ENCODE peak calls at places on chromosome X, in nine cellular contexts. E is progenitor cell of endocrine pancreas, G is HCT116, N is foreskin fibroblast, B is GM13977, Z is RWPE1, J is IMR-90, X is HepG2, U is esophagus squamous epithelium. P is an unnamed sample.

GRCh38 chrX:106921637-106922036 is 1.4 kb downstream of the CLDN2 start:
- DNase-seq in E (no peak), G (no peak), N (no peak), B (no peak), Z (no peak), J (no peak), X (no peak), U (no peak), P (no peak)

GRCh38 chrX:28586891-28587635 is at the start of gene IL1RAPL1:
- DNase-seq in E (no peak), G (no peak), N (peak), B (no peak), Z (peak), J (peak), X (no peak), U (no peak), P (no peak)

GRCh38 chrX:47209508-47210238 is 8.8 kb upstream of the CDK16 start:
- DNase-seq in E (no peak), G (no peak), N (no peak), B (no peak), Z (no peak), J (no peak), X (no peak), U (no peak), P (no peak)

GRCh38 chrX:17459008-17459407 is 84.0 kb downstream of the NHS start:
- DNase-seq in E (no peak), G (no peak), N (peak), B (no peak), Z (peak), J (peak), X (no peak), U (no peak), P (no peak)

GRCh38 chrX:101257448-101258259 is 33.5 kb downstream of the TAF7L start:
- DNase-seq in E (no peak), G (no peak), N (peak), B (no peak), Z (no peak), J (peak), X (peak), U (no peak), P (no peak)

GRCh38 chrX:131816551-131817136 is 206.5 kb upstream of the STK26 start:
- DNase-seq in E (no peak), G (no peak), N (peak), B (peak), Z (peak), J (peak), X (no peak), U (peak), P (no peak)

GRCh38 chrX:71439898-71440297 is 73.7 kb downstream of the TAF1 start:
- DNase-seq in E (no peak), G (no peak), N (no peak), B (no peak), Z (no peak), J (no peak), X (no peak), U (no peak), P (no peak)

GRCh38 chrX:96776966-96777365 is 92.3 kb downstream of the DIAPH2 start:
- DNase-seq in E (no peak), G (no peak), N (peak), B (no peak), Z (no peak), J (peak), X (no peak), U (no peak), P (no peak)

GRCh38 chrX:63475200-63475599 is 124.1 kb upstream of the SPIN4 start:
- DNase-seq in E (no peak), G (peak), N (peak), B (no peak), Z (no peak), J (no peak), X (no peak), U (no peak), P (no peak)

GRCh38 chrX:96568088-96568487 is 116.6 kb upstream of the DIAPH2 start:
- DNase-seq in E (no peak), G (no peak), N (peak), B (no peak), Z (no peak), J (no peak), X (no peak), U (no peak), P (no peak)

GRCh38 chrX:17397074-17397473 is 22.1 kb downstream of the NHS start:
- DNase-seq in E (no peak), G (no peak), N (peak), B (no peak), Z (no peak), J (peak), X (no peak), U (no peak), P (no peak)

GRCh38 chrX:25941087-25941486 is 197.1 kb upstream of the MAGEB18 start:
- DNase-seq in E (no peak), G (no peak), N (peak), B (no peak), Z (peak), J (peak), X (no peak), U (no peak), P (no peak)

GRCh38 chrX:49186125-49187027 is at the start of gene PRICKLE3:
- DNase-seq in E (peak), G (no peak), N (peak), B (peak), Z (no peak), J (peak), X (peak), U (peak), P (no peak)

GRCh38 chrX:18422325-18422724 is 3.1 kb upstream of the CDKL5 start:
- DNase-seq in E (no peak), G (no peak), N (peak), B (no peak), Z (no peak), J (peak), X (no peak), U (no peak), P (no peak)

GRCh38 chrX:143854006-143854405 is 29.9 kb upstream of the UBE2NL start:
- DNase-seq in E (no peak), G (no peak), N (peak), B (no peak), Z (peak), J (peak), X (no peak), U (no peak), P (no peak)

GRCh38 chrX:120402363-120402762 is 40.5 kb downstream of the ATP1B4 start:
- DNase-seq in E (no peak), G (no peak), N (peak), B (no peak), Z (no peak), J (no peak), X (no peak), U (no peak), P (no peak)

GRCh38 chrX:103063191-103063845 is 653 bp downstream of the BEX1 start:
- DNase-seq in E (peak), G (no peak), N (peak), B (peak), Z (peak), J (peak), X (peak), U (no peak), P (no peak)

GRCh38 chrX:45771560-45772340 is 571.1 kb upstream of the DIPK2B start:
- DNase-seq in E (no peak), G (no peak), N (peak), B (no peak), Z (no peak), J (peak), X (no peak), U (no peak), P (no peak)

GRCh38 chrX:39212456-39212855 is 411.2 kb downstream of the MID1IP1 start:
- DNase-seq in E (no peak), G (no peak), N (no peak), B (no peak), Z (peak), J (no peak), X (no peak), U (no peak), P (no peak)

GRCh38 chrX:68795741-68796140 is 33.1 kb upstream of the EFNB1 start:
- DNase-seq in E (no peak), G (no peak), N (no peak), B (no peak), Z (no peak), J (no peak), X (no peak), U (no peak), P (no peak)

GRCh38 chrX:13005671-13006473 is 31.0 kb downstream of the TMSB4X start:
- DNase-seq in E (no peak), G (no peak), N (no peak), B (peak), Z (no peak), J (peak), X (no peak), U (no peak), P (no peak)

GRCh38 chrX:38628587-38628986 is 67.2 kb downstream of the TSPAN7 start:
- DNase-seq in E (no peak), G (no peak), N (no peak), B (no peak), Z (no peak), J (no peak), X (no peak), U (no peak), P (no peak)

GRCh38 chrX:283115-283845 is 2.1 kb downstream of the PLCXD1 start:
- DNase-seq in E (peak), G (peak), N (peak), B (peak), Z (peak), J (peak), X (no peak), U (no peak), P (peak)

GRCh38 chrX:117327306-117327705 is 789.3 kb downstream of the KLHL13 start:
- DNase-seq in E (no peak), G (no peak), N (no peak), B (no peak), Z (no peak), J (no peak), X (no peak), U (no peak), P (no peak)

GRCh38 chrX:107448625-107449468 is 605 bp upstream of the FRMPD3 start:
- DNase-seq in E (no peak), G (no peak), N (peak), B (no peak), Z (no peak), J (no peak), X (no peak), U (no peak), P (no peak)

GRCh38 chrX:68732906-68733493 is 85.5 kb downstream of the STARD8 start:
- DNase-seq in E (peak), G (peak), N (peak), B (peak), Z (peak), J (peak), X (peak), U (no peak), P (no peak)

GRCh38 chrX:48573690-48574269 is 504 bp upstream of the RBM3 start:
- DNase-seq in E (no peak), G (no peak), N (no peak), B (no peak), Z (no peak), J (no peak), X (no peak), U (no peak), P (no peak)

GRCh38 chrX:106499473-106499872 is 112.3 kb upstream of the RADX start:
- DNase-seq in E (no peak), G (no peak), N (no peak), B (no peak), Z (no peak), J (no peak), X (no peak), U (no peak), P (no peak)

GRCh38 chrX:9539611-9540387 is 74.9 kb downstream of the TBL1X start:
- DNase-seq in E (no peak), G (no peak), N (no peak), B (no peak), Z (no peak), J (no peak), X (no peak), U (no peak), P (no peak)

GRCh38 chrX:133576876-133577275 is 161.6 kb upstream of the GPC4 start:
- DNase-seq in E (no peak), G (no peak), N (no peak), B (no peak), Z (no peak), J (no peak), X (no peak), U (no peak), P (no peak)

GRCh38 chrX:23114256-23114655 is 114.5 kb downstream of the DDX53 start:
- DNase-seq in E (no peak), G (no peak), N (no peak), B (no peak), Z (no peak), J (no peak), X (no peak), U (no peak), P (no peak)

GRCh38 chrX:131841496-131842410 is 181.3 kb upstream of the STK26 start:
- DNase-seq in E (peak), G (peak), N (peak), B (peak), Z (peak), J (peak), X (peak), U (no peak), P (peak)

GRCh38 chrX:22686138-22686541 is 313.6 kb upstream of the DDX53 start:
- DNase-seq in E (no peak), G (no peak), N (peak), B (no peak), Z (no peak), J (peak), X (no peak), U (no peak), P (no peak)

GRCh38 chrX:23779025-23779424 is 3.9 kb upstream of the SAT1 start:
- DNase-seq in E (no peak), G (no peak), N (peak), B (no peak), Z (peak), J (peak), X (no peak), U (no peak), P (no peak)

GRCh38 chrX:1242901-1243402 is 25.7 kb upstream of the CSF2RA start:
- DNase-seq in E (no peak), G (no peak), N (no peak), B (peak), Z (peak), J (no peak), X (no peak), U (no peak), P (no peak)

GRCh38 chrX:17567173-17567572 is 170.1 kb upstream of the SCML1 start:
- DNase-seq in E (no peak), G (no peak), N (no peak), B (no peak), Z (no peak), J (peak), X (no peak), U (no peak), P (no peak)

GRCh38 chrX:136689441-136689840 is 41.5 kb downstream of the CD40LG start:
- DNase-seq in E (no peak), G (no peak), N (peak), B (no peak), Z (no peak), J (peak), X (no peak), U (no peak), P (no peak)

GRCh38 chrX:40644175-40644574 is 3.2 kb downstream of the CXorf38 start:
- DNase-seq in E (no peak), G (no peak), N (peak), B (no peak), Z (no peak), J (peak), X (no peak), U (no peak), P (no peak)

GRCh38 chrX:9416562-9417319 is 48.1 kb upstream of the TBL1X start:
- DNase-seq in E (no peak), G (no peak), N (peak), B (no peak), Z (no peak), J (peak), X (no peak), U (no peak), P (no peak)

DNA sequence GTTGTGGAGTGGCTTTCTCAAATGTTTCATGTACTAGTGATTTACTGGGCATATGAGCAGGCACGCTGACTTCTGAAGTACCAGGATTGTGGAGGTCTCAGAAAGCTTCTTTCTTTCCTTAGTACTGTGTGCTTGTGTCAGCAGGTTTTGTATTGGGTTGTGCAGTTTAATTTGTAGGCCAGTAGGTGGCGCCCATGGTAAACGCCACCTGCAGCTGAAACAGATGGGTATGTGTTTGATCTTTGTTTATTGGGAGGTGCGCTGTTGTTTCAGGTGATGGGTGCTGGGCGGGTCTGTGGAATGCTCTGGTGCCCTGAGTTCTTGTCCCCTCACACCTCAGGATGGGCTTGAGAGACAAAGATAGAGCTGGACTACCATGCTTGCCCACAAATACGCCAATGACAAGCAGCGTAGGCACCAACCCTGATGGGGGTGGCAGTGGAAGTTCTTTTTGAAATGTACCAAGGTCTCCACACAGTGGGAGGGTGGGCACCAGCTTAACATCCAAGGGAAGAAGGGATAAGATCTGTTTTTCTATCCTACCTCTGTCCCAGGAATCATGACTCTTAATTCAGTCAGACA is 141.5 kb downstream of the RPS6KA6 start:
- DNase-seq in E (no peak), G (no peak), N (peak), B (peak), Z (peak), J (peak), X (peak), U (no peak), P (no peak)
- TF ChIP-seq CTCF in E (peak), G (peak), N (peak), B (peak), Z (peak), J (peak), X (peak), U (peak), P (peak)

GRCh38 chrX:153460826-153461225 is 9.6 kb downstream of the HAUS7 start:
- DNase-seq in E (peak), G (no peak), N (peak), B (peak), Z (peak), J (peak), X (peak), U (no peak), P (no peak)
- TF ChIP-seq CTCF in E (peak), G (peak), N (peak), B (peak), Z (peak), J (peak), X (peak), U (peak), P (peak)

GRCh38 chrX:30950391-30950790 is 61.3 kb upstream of the TAB3 start:
- DNase-seq in E (no peak), G (no peak), N (no peak), B (no peak), Z (no peak), J (no peak), X (no peak), U (no peak), P (peak)

GRCh38 chrX:30951003-30951402 is 61.9 kb upstream of the TAB3 start:
- DNase-seq in E (no peak), G (no peak), N (no peak), B (no peak), Z (peak), J (no peak), X (no peak), U (no peak), P (no peak)

GRCh38 chrX:30943984-30944383 is 54.9 kb upstream of the TAB3 start:
- DNase-seq in E (no peak), G (no peak), N (no peak), B (no peak), Z (no peak), J (no peak), X (no peak), U (no peak), P (no peak)

GRCh38 chrX:30948626-30949025 is 59.6 kb upstream of the TAB3 start:
- DNase-seq in E (no peak), G (no peak), N (no peak), B (no peak), Z (no peak), J (no peak), X (no peak), U (no peak), P (no peak)

GRCh38 chrX:30949554-30949953 is 60.5 kb upstream of the TAB3 start:
- DNase-seq in E (no peak), G (no peak), N (no peak), B (no peak), Z (no peak), J (no peak), X (no peak), U (no peak), P (no peak)
- TF ChIP-seq CTCF in E (no peak), G (peak), N (no peak), B (no peak), Z (no peak), J (no peak), X (no peak), U (no peak), P (no peak)

DNA sequence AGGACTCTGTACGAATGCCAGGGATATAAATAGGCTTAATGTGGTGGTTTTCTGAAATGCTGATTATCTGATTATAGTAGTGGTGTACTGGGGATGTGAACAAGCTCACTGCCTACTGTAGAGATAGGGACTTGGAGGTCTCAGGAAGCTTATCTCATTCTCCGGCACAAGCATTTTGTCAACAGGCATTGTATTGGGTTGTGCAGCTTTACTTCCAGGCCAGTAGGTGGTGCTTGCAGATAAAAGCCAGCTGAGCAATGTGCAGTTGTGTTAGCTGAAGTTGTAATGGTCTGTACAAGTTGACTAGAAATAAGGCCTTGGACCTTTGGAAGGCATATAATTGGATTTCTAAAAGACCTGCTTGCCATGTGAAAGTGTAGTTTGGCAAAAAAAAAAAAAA is 49.5 kb upstream of the TMLHE start:
- DNase-seq in E (no peak), G (no peak), N (no peak), B (no peak), Z (no peak), J (no peak), X (peak), U (no peak), P (no peak)
- TF ChIP-seq CTCF in E (no peak), G (peak), N (peak), B (no peak), Z (no peak), J (no peak), X (peak), U (peak), P (peak)